ENCODE peak calls at places on chromosomes 5 and 9, in five cellular contexts. One of them, this sample, is unnamed.

GRCh38 chr5:33129309-33129708 is 311.5 kb upstream of the TARS1 start:
- DNase-seq in mucosa of descending colon: no peak
- DNase-seq in natural killer cell: no peak
- DNase-seq in SK-MEL-5: no peak
- DNase-seq in fibroblast of the aortic adventitia: no peak
- DNase-seq in this sample: no peak

GRCh38 chr5:56737918-56738606 is 77.3 kb upstream of the MAP3K1 start:
- DNase-seq in mucosa of descending colon: no peak
- DNase-seq in fibroblast of the aortic adventitia: no peak
- DNase-seq in SK-MEL-5: no peak
- DNase-seq in natural killer cell: no peak
- DNase-seq in this sample: no peak

GRCh38 chr9:104969116-104969515 is 41.2 kb upstream of the ABCA1 start:
- DNase-seq in natural killer cell: no peak
- DNase-seq in mucosa of descending colon: no peak
- DNase-seq in fibroblast of the aortic adventitia: no peak
- DNase-seq in SK-MEL-5: no peak
- DNase-seq in this sample: peak; percentile 74

GRCh38 chr9:27489087-27489876 is 34.8 kb upstream of the IFNK start:
- DNase-seq in mucosa of descending colon: no peak
- DNase-seq in SK-MEL-5: no peak
- DNase-seq in fibroblast of the aortic adventitia: no peak
- DNase-seq in natural killer cell: no peak
- DNase-seq in this sample: peak; percentile 14

GRCh38 chr5:149455889-149456409 is 76.9 kb upstream of the IL17B start:
- DNase-seq in fibroblast of the aortic adventitia: peak; percentile 87
- DNase-seq in natural killer cell: no peak
- DNase-seq in mucosa of descending colon: no peak
- DNase-seq in SK-MEL-5: peak; percentile 70
- DNase-seq in this sample: peak; percentile 98

GRCh38 chr5:37814699-37815098 is 25.1 kb downstream of the GDNF start:
- DNase-seq in mucosa of descending colon: no peak
- DNase-seq in SK-MEL-5: no peak
- DNase-seq in fibroblast of the aortic adventitia: no peak
- DNase-seq in natural killer cell: no peak
- DNase-seq in this sample: no peak

GRCh38 chr5:10157085-10157669 is 92.5 kb downstream of the ATPSCKMT start:
- DNase-seq in natural killer cell: no peak
- DNase-seq in SK-MEL-5: no peak
- DNase-seq in mucosa of descending colon: no peak
- DNase-seq in fibroblast of the aortic adventitia: no peak
- DNase-seq in this sample: no peak

GRCh38 chr5:159911349-159911748 is 4.9 kb upstream of the ADRA1B start:
- DNase-seq in mucosa of descending colon: no peak
- DNase-seq in SK-MEL-5: no peak
- DNase-seq in fibroblast of the aortic adventitia: no peak
- DNase-seq in natural killer cell: no peak
- DNase-seq in this sample: no peak

GRCh38 chr9:75988663-75989062 is 98.2 kb downstream of the PCSK5 start:
- DNase-seq in SK-MEL-5: no peak
- DNase-seq in fibroblast of the aortic adventitia: no peak
- DNase-seq in natural killer cell: no peak
- DNase-seq in mucosa of descending colon: no peak
- DNase-seq in this sample: no peak

GRCh38 chr9:79574166-79574565 is 2.4 kb downstream of the TLE4 start:
- DNase-seq in natural killer cell: no peak
- DNase-seq in mucosa of descending colon: no peak
- DNase-seq in SK-MEL-5: no peak
- DNase-seq in fibroblast of the aortic adventitia: no peak
- DNase-seq in this sample: peak; percentile 29

GRCh38 chr5:179558912-179559279 is 8.5 kb downstream of the RUFY1 start:
- DNase-seq in SK-MEL-5: no peak
- DNase-seq in natural killer cell: no peak
- DNase-seq in fibroblast of the aortic adventitia: peak; percentile 16
- DNase-seq in mucosa of descending colon: peak; percentile 69
- DNase-seq in this sample: peak; percentile 48

GRCh38 chr9:64773491-64773931 is 511.5 kb downstream of the FOXD4L5 start:
- DNase-seq in SK-MEL-5: no peak
- DNase-seq in fibroblast of the aortic adventitia: no peak
- DNase-seq in natural killer cell: peak; percentile 24
- DNase-seq in mucosa of descending colon: peak; percentile 42
- DNase-seq in this sample: peak; percentile 2

GRCh38 chr5:156527611-156528010 is 200.6 kb downstream of the SGCD start:
- DNase-seq in natural killer cell: no peak
- DNase-seq in fibroblast of the aortic adventitia: no peak
- DNase-seq in SK-MEL-5: no peak
- DNase-seq in mucosa of descending colon: no peak
- DNase-seq in this sample: peak; percentile 87

GRCh38 chr5:177467436-177467835 is 6.0 kb downstream of the DBN1 start:
- DNase-seq in fibroblast of the aortic adventitia: no peak
- DNase-seq in mucosa of descending colon: peak; percentile 44
- DNase-seq in natural killer cell: no peak
- DNase-seq in SK-MEL-5: no peak
- DNase-seq in this sample: no peak

GRCh38 chr9:5326893-5327548 is 12.7 kb downstream of the RLN1 start:
- DNase-seq in fibroblast of the aortic adventitia: no peak
- DNase-seq in SK-MEL-5: no peak
- DNase-seq in natural killer cell: no peak
- DNase-seq in mucosa of descending colon: no peak
- DNase-seq in this sample: no peak

GRCh38 chr5:143094087-143094511 is 309.4 kb downstream of the NR3C1 start:
- DNase-seq in natural killer cell: no peak
- DNase-seq in SK-MEL-5: no peak
- DNase-seq in mucosa of descending colon: no peak
- DNase-seq in fibroblast of the aortic adventitia: peak; percentile 50
- DNase-seq in this sample: no peak

GRCh38 chr5:18048449-18048848 is 414.2 kb downstream of the TAF11L14 start:
- DNase-seq in mucosa of descending colon: no peak
- DNase-seq in fibroblast of the aortic adventitia: no peak
- DNase-seq in SK-MEL-5: no peak
- DNase-seq in natural killer cell: no peak
- DNase-seq in this sample: no peak

GRCh38 chr5:14183187-14183939 is 40.2 kb downstream of the TRIO start:
- DNase-seq in mucosa of descending colon: no peak
- DNase-seq in fibroblast of the aortic adventitia: peak; percentile 47
- DNase-seq in SK-MEL-5: no peak
- DNase-seq in natural killer cell: no peak
- DNase-seq in this sample: peak; percentile 63

This sample was measured in myocyte.